ENCODE peak calls at places on chromosome 20, in nine cellular contexts. J is A673, M is A549, Q is thyroid gland, X is vagina, H is heart left ventricle, Z is pancreas, I is heart right ventricle, G is SK-N-SH. W is an unnamed sample. For H3K4me1, the result is how much of the 10 kb centered on the place peaks cover.

GRCh38 chr20:58306421-58307261 is 2.9 kb upstream of the RAB22A start:
- DNase-seq in J (no peak), M (peak), Q (peak), X (no peak), H (peak), Z (no peak), I (peak), G (no peak), W (no peak)

GRCh38 chr20:3706774-3707507 is 5.5 kb downstream of the SIGLEC1 start:
- DNase-seq in J (no peak), M (no peak), Q (peak), X (no peak), H (peak), Z (no peak), I (no peak), G (no peak), W (no peak)

GRCh38 chr20:13021205-13021970 is 12.6 kb downstream of the SPTLC3 start:
- DNase-seq in J (no peak), M (no peak), Q (no peak), X (no peak), H (no peak), Z (no peak), I (no peak), G (no peak), W (no peak)

GRCh38 chr20:62011403-62011791 is 54.3 kb downstream of the TAF4 start:
- DNase-seq in J (no peak), M (no peak), Q (no peak), X (no peak), H (no peak), Z (no peak), I (no peak), G (no peak), W (peak)

GRCh38 chr20:16689906-16690305 is 39.9 kb upstream of the SNRPB2 start:
- DNase-seq in J (no peak), M (no peak), Q (no peak), X (no peak), H (no peak), Z (no peak), I (no peak), G (no peak), W (no peak)

GRCh38 chr20:50996901-50997830 is 25.7 kb downstream of the KCNG1 start:
- DNase-seq in J (no peak), M (no peak), Q (no peak), X (no peak), H (no peak), Z (no peak), I (no peak), G (no peak), W (no peak)

GRCh38 chr20:41334452-41335421 is 5.9 kb upstream of the LPIN3 start:
- DNase-seq in J (no peak), M (no peak), Q (no peak), X (no peak), H (peak), Z (no peak), I (no peak), G (peak), W (peak)

GRCh38 chr20:10314198-10314597 is 95.6 kb downstream of the SNAP25 start:
- DNase-seq in J (peak), M (no peak), Q (no peak), X (no peak), H (no peak), Z (no peak), I (no peak), G (no peak), W (no peak)

GRCh38 chr20:3560578-3560977 is 89.8 kb downstream of the ATRN start:
- DNase-seq in J (no peak), M (no peak), Q (no peak), X (no peak), H (no peak), Z (no peak), I (no peak), G (no peak), W (no peak)

GRCh38 chr20:35515949-35516645 is 13.4 kb downstream of the C20orf173 start:
- DNase-seq in J (no peak), M (peak), Q (no peak), X (no peak), H (no peak), Z (no peak), I (no peak), G (no peak), W (no peak)

DNA sequence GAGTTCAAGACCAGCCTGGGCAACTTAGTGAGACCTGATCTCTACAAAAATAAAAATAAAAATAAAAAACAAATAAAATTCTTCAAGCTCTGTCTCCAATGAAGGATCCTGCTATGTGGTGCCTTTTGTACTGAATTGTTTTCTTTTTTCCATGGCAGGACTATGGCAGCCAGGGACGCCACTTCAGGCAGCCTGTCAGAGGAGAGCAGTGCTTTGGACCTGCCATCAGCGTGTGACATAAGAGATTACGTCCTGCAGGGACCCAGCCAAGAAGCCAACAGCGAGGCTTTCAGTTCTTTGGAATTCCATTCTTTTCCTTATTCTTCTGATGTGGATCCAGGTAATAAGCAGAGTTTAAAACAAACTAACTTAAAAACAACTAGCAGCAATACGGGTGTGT is 22.5 kb downstream of the SHLD1 start:
- DNase-seq in J (no peak), M (no peak), Q (no peak), X (no peak), H (no peak), Z (no peak), I (no peak), G (no peak), W (no peak)
- H3K4me1 ChIP-seq in J (under half), M (under half), Q (under half), X (under half), H (under half), Z (under half), I (under half), G (under half), W (under half)

GRCh38 chr20:53413188-53413631 is 180.4 kb downstream of the ZNF217 start:
- DNase-seq in J (no peak), M (peak), Q (peak), X (no peak), H (no peak), Z (peak), I (no peak), G (no peak), W (peak)
- TF ChIP-seq CTCF in J (no peak), M (peak), Q (peak), X (no peak), H (no peak), Z (no peak), I (peak), G (peak), W (peak)

GRCh38 chr20:44208770-44209169 is 1.8 kb downstream of the OSER1 start:
- DNase-seq in J (no peak), M (peak), Q (no peak), X (no peak), H (no peak), Z (no peak), I (no peak), G (no peak), W (no peak)
- H3K4me1 ChIP-seq in J (under half), M (half or more), Q (under half), X (half or more), H (half or more), Z (under half), I (half or more), G (under half), W (under half)

GRCh38 chr20:21127201-21127981 is 1.5 kb downstream of the KIZ start:
- DNase-seq in J (no peak), M (no peak), Q (no peak), X (no peak), H (no peak), Z (no peak), I (no peak), G (no peak), W (no peak)

GRCh38 chr20:21129861-21130260 is 4.0 kb downstream of the KIZ start:
- DNase-seq in J (no peak), M (no peak), Q (no peak), X (no peak), H (no peak), Z (no peak), I (no peak), G (no peak), W (no peak)

GRCh38 chr20:21125072-21125848 is 622 bp upstream of the KIZ start:
- DNase-seq in J (peak), M (peak), Q (peak), X (no peak), H (peak), Z (peak), I (peak), G (peak), W (no peak)

GRCh38 chr20:21124190-21124589 is 1.7 kb upstream of the KIZ start:
- DNase-seq in J (no peak), M (no peak), Q (no peak), X (no peak), H (no peak), Z (no peak), I (no peak), G (no peak), W (no peak)

GRCh38 chr20:21125849-21126840 is at the start of gene KIZ:
- DNase-seq in J (peak), M (peak), Q (peak), X (no peak), H (peak), Z (peak), I (peak), G (peak), W (peak)
- TF ChIP-seq CTCF in J (peak), M (no peak), Q (peak), X (peak), H (peak), Z (peak), I (peak), G (peak), W (peak)

W was measured in endodermal cell.